ENCODE peak calls at places on chromosomes 1 and 21, in seven cellular contexts. One of them, this sample, is unnamed.

GRCh38 chr1:179229214-179230140 is at the start of gene ABL2:
- DNase-seq in stimulated activated CD4-positive, alpha-beta T cell treated with anti-CD3 and anti-CD28 coated beads, Interleukin-12 subunit alpha, Interleukin-12 subunit beta, amount 100 ng/mL, for 4 hours: peak
- DNase-seq in SW 1271: no peak
- DNase-seq in Kasumi-1: peak
- DNase-seq in hippocampal formation: peak
- DNase-seq in GM12891: peak
- DNase-seq in activated CD8-positive, alpha-beta memory T cell treated with anti-CD3 and anti-CD28 coated beads for 24 hours: peak
- DNase-seq in this sample: peak

GRCh38 chr1:43804569-43804968 is 97.2 kb downstream of the ST3GAL3 start:
- DNase-seq in stimulated activated CD4-positive, alpha-beta T cell treated with anti-CD3 and anti-CD28 coated beads, Interleukin-12 subunit alpha, Interleukin-12 subunit beta, amount 100 ng/mL, for 4 hours: no peak
- DNase-seq in SW 1271: no peak
- DNase-seq in Kasumi-1: no peak
- DNase-seq in hippocampal formation: no peak
- DNase-seq in GM12891: no peak
- DNase-seq in activated CD8-positive, alpha-beta memory T cell treated with anti-CD3 and anti-CD28 coated beads for 24 hours: no peak
- DNase-seq in this sample: no peak

GRCh38 chr1:198178615-198179014 is 21.8 kb downstream of the NEK7 start:
- DNase-seq in stimulated activated CD4-positive, alpha-beta T cell treated with anti-CD3 and anti-CD28 coated beads, Interleukin-12 subunit alpha, Interleukin-12 subunit beta, amount 100 ng/mL, for 4 hours: no peak
- DNase-seq in SW 1271: no peak
- DNase-seq in Kasumi-1: no peak
- DNase-seq in hippocampal formation: no peak
- DNase-seq in GM12891: no peak
- DNase-seq in activated CD8-positive, alpha-beta memory T cell treated with anti-CD3 and anti-CD28 coated beads for 24 hours: no peak
- DNase-seq in this sample: no peak

GRCh38 chr21:15015622-15016471 is 49.0 kb downstream of the NRIP1 start:
- DNase-seq in stimulated activated CD4-positive, alpha-beta T cell treated with anti-CD3 and anti-CD28 coated beads, Interleukin-12 subunit alpha, Interleukin-12 subunit beta, amount 100 ng/mL, for 4 hours: no peak
- DNase-seq in SW 1271: peak
- DNase-seq in Kasumi-1: no peak
- DNase-seq in hippocampal formation: no peak
- DNase-seq in GM12891: no peak
- DNase-seq in activated CD8-positive, alpha-beta memory T cell treated with anti-CD3 and anti-CD28 coated beads for 24 hours: no peak
- DNase-seq in this sample: no peak

GRCh38 chr1:228210076-228210651 is 2.3 kb downstream of the OBSCN start:
- DNase-seq in stimulated activated CD4-positive, alpha-beta T cell treated with anti-CD3 and anti-CD28 coated beads, Interleukin-12 subunit alpha, Interleukin-12 subunit beta, amount 100 ng/mL, for 4 hours: no peak
- DNase-seq in SW 1271: no peak
- DNase-seq in Kasumi-1: no peak
- DNase-seq in hippocampal formation: no peak
- DNase-seq in GM12891: no peak
- DNase-seq in activated CD8-positive, alpha-beta memory T cell treated with anti-CD3 and anti-CD28 coated beads for 24 hours: peak
- DNase-seq in this sample: no peak

GRCh38 chr1:30184393-30185141 is 538.8 kb downstream of the MATN1 start:
- DNase-seq in stimulated activated CD4-positive, alpha-beta T cell treated with anti-CD3 and anti-CD28 coated beads, Interleukin-12 subunit alpha, Interleukin-12 subunit beta, amount 100 ng/mL, for 4 hours: no peak
- DNase-seq in SW 1271: no peak
- DNase-seq in Kasumi-1: no peak
- DNase-seq in hippocampal formation: no peak
- DNase-seq in GM12891: no peak
- DNase-seq in activated CD8-positive, alpha-beta memory T cell treated with anti-CD3 and anti-CD28 coated beads for 24 hours: peak
- DNase-seq in this sample: no peak

GRCh38 chr1:234286206-234286605 is 87.0 kb upstream of the COA6 start:
- DNase-seq in stimulated activated CD4-positive, alpha-beta T cell treated with anti-CD3 and anti-CD28 coated beads, Interleukin-12 subunit alpha, Interleukin-12 subunit beta, amount 100 ng/mL, for 4 hours: no peak
- DNase-seq in SW 1271: no peak
- DNase-seq in Kasumi-1: no peak
- DNase-seq in hippocampal formation: no peak
- DNase-seq in GM12891: no peak
- DNase-seq in activated CD8-positive, alpha-beta memory T cell treated with anti-CD3 and anti-CD28 coated beads for 24 hours: no peak
- DNase-seq in this sample: no peak

GRCh38 chr1:118185083-118185899 is at the start of gene SPAG17:
- DNase-seq in stimulated activated CD4-positive, alpha-beta T cell treated with anti-CD3 and anti-CD28 coated beads, Interleukin-12 subunit alpha, Interleukin-12 subunit beta, amount 100 ng/mL, for 4 hours: no peak
- DNase-seq in SW 1271: no peak
- DNase-seq in Kasumi-1: no peak
- DNase-seq in hippocampal formation: peak
- DNase-seq in GM12891: peak
- DNase-seq in activated CD8-positive, alpha-beta memory T cell treated with anti-CD3 and anti-CD28 coated beads for 24 hours: no peak
- DNase-seq in this sample: peak

GRCh38 chr1:12407050-12407961 is 177.5 kb downstream of the VPS13D start:
- DNase-seq in stimulated activated CD4-positive, alpha-beta T cell treated with anti-CD3 and anti-CD28 coated beads, Interleukin-12 subunit alpha, Interleukin-12 subunit beta, amount 100 ng/mL, for 4 hours: no peak
- DNase-seq in SW 1271: no peak
- DNase-seq in Kasumi-1: no peak
- DNase-seq in hippocampal formation: no peak
- DNase-seq in GM12891: peak
- DNase-seq in activated CD8-positive, alpha-beta memory T cell treated with anti-CD3 and anti-CD28 coated beads for 24 hours: no peak
- DNase-seq in this sample: peak

GRCh38 chr1:234899041-234899787 is 229.4 kb downstream of the TOMM20 start:
- DNase-seq in stimulated activated CD4-positive, alpha-beta T cell treated with anti-CD3 and anti-CD28 coated beads, Interleukin-12 subunit alpha, Interleukin-12 subunit beta, amount 100 ng/mL, for 4 hours: no peak
- DNase-seq in SW 1271: no peak
- DNase-seq in Kasumi-1: no peak
- DNase-seq in hippocampal formation: no peak
- DNase-seq in GM12891: no peak
- DNase-seq in activated CD8-positive, alpha-beta memory T cell treated with anti-CD3 and anti-CD28 coated beads for 24 hours: no peak
- DNase-seq in this sample: no peak

GRCh38 chr21:17463441-17463840 is 49.4 kb upstream of the CXADR start:
- DNase-seq in stimulated activated CD4-positive, alpha-beta T cell treated with anti-CD3 and anti-CD28 coated beads, Interleukin-12 subunit alpha, Interleukin-12 subunit beta, amount 100 ng/mL, for 4 hours: no peak
- DNase-seq in SW 1271: no peak
- DNase-seq in Kasumi-1: no peak
- DNase-seq in hippocampal formation: no peak
- DNase-seq in GM12891: no peak
- DNase-seq in activated CD8-positive, alpha-beta memory T cell treated with anti-CD3 and anti-CD28 coated beads for 24 hours: no peak
- DNase-seq in this sample: no peak